ENCODE peak calls at places on chromosomes 16 and 17, in seven cellular contexts. E, H, I, J, W, X and S are unnamed samples.

GRCh38 chr17:29042679-29043538 is at the start of gene PIPOX:
- DNase-seq in E (no peak), H (peak; percentile 91), I (peak; percentile 13), J (peak; percentile 15), W (no peak), X (no peak), S (no peak)

GRCh38 chr17:4407216-4407615 is 26.5 kb upstream of the SPNS3 start:
- DNase-seq in E (no peak), H (no peak), I (no peak), J (no peak), W (no peak), X (no peak), S (no peak)

GRCh38 chr17:6551909-6552768 is 4.2 kb downstream of the PITPNM3 start:
- DNase-seq in E (peak; percentile 86), H (no peak), I (peak; percentile 83), J (peak; percentile 88), W (peak; percentile 85), X (no peak), S (peak; percentile 70)

GRCh38 chr16:68079616-68080344 is 5.4 kb upstream of the NFATC3 start:
- DNase-seq in E (peak; percentile 54), H (peak; percentile 91), I (peak; percentile 92), J (peak; percentile 89), W (peak; percentile 84), X (peak; percentile 49), S (no peak)

GRCh38 chr16:89018605-89019158 is 41.7 kb upstream of the CBFA2T3 start:
- DNase-seq in E (no peak), H (peak; percentile 25), I (no peak), J (no peak), W (peak; percentile 36), X (no peak), S (no peak)

GRCh38 chr16:70703041-70703834 is 17.4 kb upstream of the MTSS2 start:
- DNase-seq in E (no peak), H (no peak), I (no peak), J (peak; percentile 47), W (peak; percentile 94), X (no peak), S (no peak)

GRCh38 chr17:14057591-14057990 is 11.7 kb upstream of the COX10 start:
- DNase-seq in E (no peak), H (no peak), I (no peak), J (no peak), W (no peak), X (no peak), S (no peak)

GRCh38 chr17:44558349-44559287 is 1.3 kb downstream of the FZD2 start:
- DNase-seq in E (no peak), H (no peak), I (no peak), J (no peak), W (peak; percentile 66), X (no peak), S (no peak)

GRCh38 chr16:19991614-19992013 is 82.1 kb downstream of the GPR139 start:
- DNase-seq in E (no peak), H (no peak), I (no peak), J (no peak), W (no peak), X (no peak), S (no peak)

GRCh38 chr16:23944381-23944780 is 108.6 kb downstream of the PRKCB start:
- DNase-seq in E (no peak), H (no peak), I (no peak), J (no peak), W (no peak), X (no peak), S (no peak)

GRCh38 chr17:18235743-18236256 is 10.4 kb downstream of the LLGL1 start:
- DNase-seq in E (no peak), H (no peak), I (no peak), J (no peak), W (no peak), X (no peak), S (no peak)

GRCh38 chr17:21018894-21019293 is 23.9 kb downstream of the USP22 start:
- DNase-seq in E (no peak), H (no peak), I (no peak), J (no peak), W (peak; percentile 66), X (no peak), S (no peak)

GRCh38 chr17:82408288-82408937 is 9.7 kb upstream of the HEXD start:
- DNase-seq in E (no peak), H (no peak), I (no peak), J (no peak), W (no peak), X (no peak), S (no peak)

GRCh38 chr17:700504-701094 is 14.0 kb downstream of the VPS53 start:
- DNase-seq in E (no peak), H (no peak), I (no peak), J (no peak), W (no peak), X (no peak), S (no peak)

GRCh38 chr16:88686062-88686438 is 257 bp downstream of the SNAI3 start:
- DNase-seq in E (peak; percentile 59), H (no peak), I (peak; percentile 46), J (peak; percentile 64), W (no peak), X (no peak), S (no peak)

GRCh38 chr16:321532-321931 is 31.0 kb downstream of the AXIN1 start:
- DNase-seq in E (no peak), H (no peak), I (no peak), J (no peak), W (no peak), X (no peak), S (no peak)

GRCh38 chr16:57892447-57893096 is 78.4 kb downstream of the CNGB1 start:
- DNase-seq in E (peak; percentile 34), H (no peak), I (peak; percentile 32), J (peak; percentile 35), W (no peak), X (no peak), S (no peak)

GRCh38 chr17:17890773-17891759 is 54.3 kb upstream of the SREBF1 start:
- DNase-seq in E (peak; percentile 57), H (peak; percentile 73), I (peak; percentile 65), J (peak; percentile 50), W (no peak), X (peak; percentile 41), S (no peak)

GRCh38 chr16:19888834-19889233 is 4.2 kb upstream of the GPRC5B start:
- DNase-seq in E (no peak), H (no peak), I (no peak), J (no peak), W (no peak), X (no peak), S (no peak)

GRCh38 chr17:56786989-56787482 is 46.7 kb downstream of the C17orf67 start:
- DNase-seq in E (no peak), H (no peak), I (no peak), J (peak; percentile 25), W (no peak), X (no peak), S (peak; percentile 57)

GRCh38 chr16:3127745-3128144 is 7.1 kb upstream of the ZNF213 start:
- DNase-seq in E (no peak), H (no peak), I (no peak), J (no peak), W (no peak), X (no peak), S (no peak)

GRCh38 chr17:8726951-8727555 is 17.6 kb downstream of the CCDC42 start:
- DNase-seq in E (no peak), H (no peak), I (no peak), J (no peak), W (no peak), X (no peak), S (peak; percentile 77)

DNA sequence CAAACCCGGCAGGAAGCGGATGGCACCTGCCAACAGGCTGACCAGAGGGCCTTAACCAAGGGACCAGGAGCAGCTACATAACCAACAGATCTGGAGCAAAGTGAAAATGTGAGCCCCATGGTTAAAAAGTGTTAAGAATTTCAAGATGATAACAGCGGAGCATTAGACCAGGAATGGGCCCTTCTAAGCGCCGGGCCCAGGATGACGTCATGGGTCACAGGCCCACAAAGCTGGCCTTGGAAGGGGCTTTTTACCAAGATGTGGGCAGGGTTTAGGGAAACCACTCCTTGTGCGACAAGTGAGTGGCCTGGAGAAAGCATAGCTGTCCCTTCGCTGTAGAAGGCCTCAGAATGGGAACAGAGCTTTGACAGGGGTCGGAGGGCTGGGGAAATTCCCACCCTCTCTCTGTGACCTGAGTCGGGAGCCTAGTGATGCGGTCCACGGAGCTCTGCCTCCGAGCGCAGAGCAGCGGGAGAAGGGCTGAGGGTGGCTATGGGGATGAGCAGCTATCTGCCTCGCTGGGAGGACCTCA is 84.4 kb upstream of the RPL38 start:
- DNase-seq in E (no peak), H (no peak), I (no peak), J (no peak), W (peak; percentile 29), X (no peak), S (no peak)
- TF ChIP-seq CTCF in E (no peak), H (no peak), I (no peak), J (no peak), W (no peak), X (no peak), S (no peak)

GRCh38 chr17:35342207-35342744 is 31.1 kb downstream of the SLFN11 start:
- DNase-seq in E (no peak), H (no peak), I (no peak), J (no peak), W (no peak), X (no peak), S (no peak)
- H3K4me1 ChIP-seq in E (peaks cover 19% of the 10 kb centered on the region), H (peaks cover 3% of the 10 kb centered on the region), I (no peaks in the 10 kb centered on the region), J (peaks cover 5% of the 10 kb centered on the region), W (peaks cover 17% of the 10 kb centered on the region), X (no peaks in the 10 kb centered on the region), S (peaks cover 8% of the 10 kb centered on the region)

GRCh38 chr16:1763521-1764511 is 7.5 kb downstream of the NME3 start:
- DNase-seq in E (no peak), H (no peak), I (no peak), J (no peak), W (no peak), X (no peak), S (no peak)
- TF ChIP-seq CTCF in E (peak; percentile 18), H (peak; percentile 14), I (no peak), J (no peak), W (peak; percentile 30), X (no peak), S (no peak)

GRCh38 chr17:31568140-31568938 is 176.9 kb downstream of the RAB11FIP4 start:
- DNase-seq in E (no peak), H (peak; percentile 88), I (no peak), J (no peak), W (peak; percentile 81), X (peak; percentile 54), S (no peak)

GRCh38 chr17:31564883-31565297 is 173.4 kb downstream of the RAB11FIP4 start:
- DNase-seq in E (no peak), H (no peak), I (no peak), J (no peak), W (no peak), X (no peak), S (no peak)

GRCh38 chr17:31565652-31566051 is 174.2 kb downstream of the RAB11FIP4 start:
- DNase-seq in E (no peak), H (no peak), I (no peak), J (no peak), W (no peak), X (no peak), S (no peak)

GRCh38 chr17:31566247-31566991 is 174.9 kb downstream of the RAB11FIP4 start:
- DNase-seq in E (no peak), H (no peak), I (no peak), J (no peak), W (no peak), X (no peak), S (no peak)

GRCh38 chr17:31566992-31567373 is 175.5 kb downstream of the RAB11FIP4 start:
- DNase-seq in E (no peak), H (no peak), I (no peak), J (no peak), W (no peak), X (no peak), S (no peak)
- H3K4me1 ChIP-seq in E (peaks cover 65% of the 10 kb centered on the region), H (peaks cover 93% of the 10 kb centered on the region), I (peaks cover 6% of the 10 kb centered on the region), J (peaks cover 11% of the 10 kb centered on the region), W (peaks cover 90% of the 10 kb centered on the region), X (no peaks in the 10 kb centered on the region), S (peaks cover 19% of the 10 kb centered on the region)